ENCODE peak calls at places on chromosomes 1 and 21, in five cellular contexts. One of them, this sample, is unnamed.
A peak's percentile ranks its signal among the peaks of the same experiment; 100 is the strongest.

GRCh38 chr1:10794724-10795304 is 1.6 kb downstream of the CASZ1 start:
- DNase-seq in WTC11: peak; percentile 57
- DNase-seq in HepG2: no peak
- DNase-seq in K562: no peak
- DNase-seq in GM12878: no peak
- DNase-seq in this sample: peak; percentile 43

GRCh38 chr1:207822602-207823451 is 71.0 kb downstream of the CD46 start:
- DNase-seq in WTC11: no peak
- DNase-seq in HepG2: no peak
- DNase-seq in K562: peak; percentile 90
- DNase-seq in GM12878: peak; percentile 96
- DNase-seq in this sample: peak; percentile 97

GRCh38 chr1:118081387-118081786 is 103.6 kb downstream of the SPAG17 start:
- DNase-seq in WTC11: no peak
- DNase-seq in HepG2: no peak
- DNase-seq in K562: no peak
- DNase-seq in GM12878: peak; percentile 2
- DNase-seq in this sample: no peak

GRCh38 chr1:150798509-150798908 is 9.6 kb downstream of the CTSK start:
- DNase-seq in WTC11: no peak
- DNase-seq in HepG2: no peak
- DNase-seq in K562: no peak
- DNase-seq in GM12878: no peak
- DNase-seq in this sample: no peak

GRCh38 chr21:42429856-42430255 is 26.2 kb downstream of the UBASH3A start:
- DNase-seq in WTC11: peak; percentile 51
- DNase-seq in HepG2: no peak
- DNase-seq in K562: no peak
- DNase-seq in GM12878: no peak
- DNase-seq in this sample: no peak

GRCh38 chr1:235357485-235358378 is 9.5 kb upstream of the TBCE start:
- DNase-seq in WTC11: peak; percentile 38
- DNase-seq in HepG2: no peak
- DNase-seq in K562: no peak
- DNase-seq in GM12878: no peak
- DNase-seq in this sample: no peak

GRCh38 chr1:17494114-17494729 is 45.3 kb upstream of the ARHGEF10L start:
- DNase-seq in WTC11: peak; percentile 91
- DNase-seq in HepG2: peak; percentile 58
- DNase-seq in K562: peak; percentile 91
- DNase-seq in GM12878: peak; percentile 15
- DNase-seq in this sample: peak; percentile 78

GRCh38 chr1:42035205-42035829 is 116.6 kb upstream of the HIVEP3 start:
- DNase-seq in WTC11: peak; percentile 64
- DNase-seq in HepG2: no peak
- DNase-seq in K562: peak; percentile 94
- DNase-seq in GM12878: no peak
- DNase-seq in this sample: peak; percentile 16

GRCh38 chr1:206021796-206022365 is 1.8 kb downstream of the CTSE start:
- DNase-seq in WTC11: no peak
- DNase-seq in HepG2: no peak
- DNase-seq in K562: no peak
- DNase-seq in GM12878: no peak
- DNase-seq in this sample: no peak

DNA sequence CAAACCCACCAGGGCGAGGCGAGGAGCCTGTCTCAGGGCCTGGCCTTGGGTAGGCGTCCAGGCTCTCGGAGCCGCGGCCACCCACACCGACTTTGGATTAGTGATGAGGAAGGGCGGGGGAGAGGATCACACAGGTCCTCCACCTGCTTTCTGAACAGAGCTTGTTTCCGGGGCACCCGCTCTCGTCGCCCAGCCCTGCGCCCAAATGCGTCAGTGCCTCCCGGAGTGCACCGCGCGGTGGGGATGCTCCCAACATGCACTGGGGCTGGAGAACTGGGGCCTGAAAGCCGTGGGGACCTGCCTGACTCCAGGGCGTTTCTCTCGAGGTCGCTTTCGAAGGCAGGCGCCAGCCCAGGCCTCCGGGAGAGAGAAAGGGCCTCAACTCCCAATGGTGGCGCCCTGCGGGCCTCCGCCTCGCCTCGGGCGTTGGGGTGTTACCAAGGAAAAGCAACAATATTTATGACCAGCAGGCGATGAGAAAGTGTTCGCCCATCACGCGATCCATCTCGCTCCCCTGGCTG is 9.0 kb upstream of the LHX8 start:
- DNase-seq in WTC11: no peak
- DNase-seq in HepG2: no peak
- DNase-seq in K562: no peak
- DNase-seq in GM12878: no peak
- DNase-seq in this sample: no peak
- TF ChIP-seq ESRRA in WTC11: no peak
- TF ChIP-seq ESRRA in HepG2: no peak
- TF ChIP-seq ESRRA in K562: no peak
- TF ChIP-seq ESRRA in GM12878: no peak
- TF ChIP-seq ESRRA in this sample: no peak

DNA sequence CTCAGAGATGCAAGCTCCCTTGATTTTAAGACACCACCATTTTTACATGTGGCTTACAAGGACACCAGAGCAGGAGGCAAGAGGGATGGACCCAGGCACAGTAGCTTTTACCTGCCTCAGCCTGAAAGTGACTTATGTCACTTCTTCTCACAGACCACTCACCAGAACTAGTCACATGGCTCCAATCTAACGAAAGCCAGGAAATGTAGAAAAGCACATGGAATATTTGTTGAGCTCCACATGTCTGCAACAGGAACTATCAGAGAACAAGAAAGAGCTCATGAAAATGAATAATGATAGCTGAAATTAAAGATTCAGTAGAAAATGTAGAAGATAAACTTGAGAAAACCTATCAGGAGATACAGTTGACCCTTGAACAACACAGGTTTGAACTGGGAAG is 69.4 kb downstream of the ZNF648 start:
- DNase-seq in WTC11: no peak
- DNase-seq in HepG2: no peak
- DNase-seq in K562: no peak
- DNase-seq in GM12878: no peak
- DNase-seq in this sample: no peak
- TF ChIP-seq ESRRA in WTC11: no peak
- TF ChIP-seq ESRRA in HepG2: no peak
- TF ChIP-seq ESRRA in K562: no peak
- TF ChIP-seq ESRRA in GM12878: no peak
- TF ChIP-seq ESRRA in this sample: no peak

GRCh38 chr1:59062743-59063142 is 234.2 kb upstream of the FGGY start:
- DNase-seq in WTC11: no peak
- DNase-seq in HepG2: no peak
- DNase-seq in K562: no peak
- DNase-seq in GM12878: no peak
- DNase-seq in this sample: peak; percentile 22
- TF ChIP-seq ESRRA in WTC11: no peak
- TF ChIP-seq ESRRA in HepG2: no peak
- TF ChIP-seq ESRRA in K562: peak; percentile 14
- TF ChIP-seq ESRRA in GM12878: no peak
- TF ChIP-seq ESRRA in this sample: no peak

DNA sequence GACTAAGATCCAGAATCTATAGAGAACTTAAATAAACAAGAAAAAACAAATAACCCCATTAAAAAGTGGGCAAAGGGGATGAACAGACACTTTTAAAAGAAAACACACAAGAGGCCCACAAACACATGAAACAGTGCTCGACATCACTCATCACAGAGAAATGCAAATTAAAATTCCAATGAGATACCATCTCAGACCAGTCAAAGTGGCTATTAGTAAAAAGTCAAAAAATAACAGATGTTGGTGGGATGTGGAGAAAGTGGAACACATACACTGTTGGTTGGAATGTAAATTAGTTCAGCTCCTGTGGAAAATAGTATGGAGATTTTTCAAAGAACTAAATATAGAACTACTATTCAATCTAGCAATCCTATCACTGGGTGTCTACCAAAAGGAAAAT is 143.1 kb downstream of the IFI44 start:
- DNase-seq in WTC11: no peak
- DNase-seq in HepG2: no peak
- DNase-seq in K562: no peak
- DNase-seq in GM12878: no peak
- DNase-seq in this sample: no peak
- TF ChIP-seq ESRRA in WTC11: no peak
- TF ChIP-seq ESRRA in HepG2: no peak
- TF ChIP-seq ESRRA in K562: no peak
- TF ChIP-seq ESRRA in GM12878: no peak
- TF ChIP-seq ESRRA in this sample: no peak

GRCh38 chr1:112219267-112219666 is 176.7 kb upstream of the CTTNBP2NL start:
- DNase-seq in WTC11: no peak
- DNase-seq in HepG2: no peak
- DNase-seq in K562: no peak
- DNase-seq in GM12878: no peak
- DNase-seq in this sample: no peak
- TF ChIP-seq ESRRA in WTC11: no peak
- TF ChIP-seq ESRRA in HepG2: no peak
- TF ChIP-seq ESRRA in K562: no peak
- TF ChIP-seq ESRRA in GM12878: no peak
- TF ChIP-seq ESRRA in this sample: no peak

GRCh38 chr1:50605186-50605875 is 182.1 kb upstream of the DMRTA2 start:
- DNase-seq in WTC11: peak; percentile 22
- DNase-seq in HepG2: peak; percentile 56
- DNase-seq in K562: peak; percentile 31
- DNase-seq in GM12878: no peak
- DNase-seq in this sample: peak; percentile 35
- TF ChIP-seq ESRRA in WTC11: no peak
- TF ChIP-seq ESRRA in HepG2: no peak
- TF ChIP-seq ESRRA in K562: no peak
- TF ChIP-seq ESRRA in GM12878: no peak
- TF ChIP-seq ESRRA in this sample: no peak

DNA sequence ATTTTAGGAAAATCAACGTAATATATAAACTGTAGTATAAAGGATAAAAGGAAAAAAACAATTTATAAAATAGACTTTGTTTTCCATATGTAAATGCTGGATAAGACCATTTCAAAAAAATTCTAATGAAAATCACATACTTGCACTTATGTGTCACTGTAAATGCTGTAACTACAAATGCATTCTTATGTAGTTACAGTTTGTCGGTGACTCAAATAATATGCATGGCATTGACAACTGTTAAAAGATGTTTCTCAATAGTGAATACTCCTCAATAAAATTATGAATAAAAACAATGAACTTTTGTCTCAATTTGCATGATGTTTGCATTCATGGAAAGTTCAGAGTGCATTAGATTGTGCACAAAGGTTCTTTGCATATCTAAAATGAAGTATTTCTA is 614.0 kb upstream of the CHRM3 start:
- DNase-seq in WTC11: no peak
- DNase-seq in HepG2: no peak
- DNase-seq in K562: no peak
- DNase-seq in GM12878: no peak
- DNase-seq in this sample: no peak
- TF ChIP-seq ESRRA in WTC11: no peak
- TF ChIP-seq ESRRA in HepG2: no peak
- TF ChIP-seq ESRRA in K562: no peak
- TF ChIP-seq ESRRA in GM12878: no peak
- TF ChIP-seq ESRRA in this sample: no peak

GRCh38 chr1:39722495-39722894 is 16.2 kb upstream of the PPIE start:
- DNase-seq in WTC11: no peak
- DNase-seq in HepG2: no peak
- DNase-seq in K562: no peak
- DNase-seq in GM12878: no peak
- DNase-seq in this sample: no peak

GRCh38 chr1:39717809-39718208 is 20.9 kb upstream of the PPIE start:
- DNase-seq in WTC11: no peak
- DNase-seq in HepG2: no peak
- DNase-seq in K562: no peak
- DNase-seq in GM12878: no peak
- DNase-seq in this sample: no peak

GRCh38 chr1:39721664-39722063 is 17.0 kb upstream of the PPIE start:
- DNase-seq in WTC11: no peak
- DNase-seq in HepG2: no peak
- DNase-seq in K562: no peak
- DNase-seq in GM12878: no peak
- DNase-seq in this sample: no peak

GRCh38 chr1:39720094-39720999 is 18.3 kb upstream of the PPIE start:
- DNase-seq in WTC11: no peak
- DNase-seq in HepG2: peak; percentile 51
- DNase-seq in K562: peak; percentile 48
- DNase-seq in GM12878: no peak
- DNase-seq in this sample: peak; percentile 56
- TF ChIP-seq ESRRA in WTC11: no peak
- TF ChIP-seq ESRRA in HepG2: no peak
- TF ChIP-seq ESRRA in K562: no peak
- TF ChIP-seq ESRRA in GM12878: no peak
- TF ChIP-seq ESRRA in this sample: no peak